ENCODE peak calls at places on chromosomes 12 and 14, in four cellular contexts. One of them, this sample, is unnamed.
A peak's percentile ranks its signal among the peaks of the same experiment; 100 is the strongest.

GRCh38 chr12:68623984-68624383 is 13.3 kb downstream of the RAP1B start:
- DNase-seq in lower lobe of right lung: no peak
- DNase-seq in AG04450: no peak
- DNase-seq in right lobe of liver: no peak
- DNase-seq in this sample: no peak

GRCh38 chr12:122861586-122861970 is 26.3 kb downstream of the HIP1R start:
- DNase-seq in lower lobe of right lung: no peak
- DNase-seq in AG04450: no peak
- DNase-seq in right lobe of liver: no peak
- DNase-seq in this sample: no peak

GRCh38 chr14:29838752-29839151 is 88.9 kb downstream of the PRKD1 start:
- DNase-seq in lower lobe of right lung: no peak
- DNase-seq in AG04450: no peak
- DNase-seq in right lobe of liver: no peak
- DNase-seq in this sample: no peak

GRCh38 chr14:77543637-77544334 is 45.2 kb upstream of the ISM2 start:
- DNase-seq in lower lobe of right lung: no peak
- DNase-seq in AG04450: no peak
- DNase-seq in right lobe of liver: no peak
- DNase-seq in this sample: no peak

GRCh38 chr12:57737467-57738141 is 938 bp downstream of the AGAP2 start:
- DNase-seq in lower lobe of right lung: no peak
- DNase-seq in AG04450: no peak
- DNase-seq in right lobe of liver: no peak
- DNase-seq in this sample: no peak

GRCh38 chr12:51070004-51070403 is 13.4 kb downstream of the CSRNP2 start:
- DNase-seq in lower lobe of right lung: no peak
- DNase-seq in AG04450: no peak
- DNase-seq in right lobe of liver: no peak
- DNase-seq in this sample: no peak

GRCh38 chr14:53151523-53151866 is 1.6 kb downstream of the DDHD1 start:
- DNase-seq in lower lobe of right lung: no peak
- DNase-seq in AG04450: no peak
- DNase-seq in right lobe of liver: peak; percentile 24
- DNase-seq in this sample: no peak

GRCh38 chr12:88424791-88425730 is 155.2 kb downstream of the KITLG start:
- DNase-seq in lower lobe of right lung: no peak
- DNase-seq in AG04450: no peak
- DNase-seq in right lobe of liver: no peak
- DNase-seq in this sample: no peak

GRCh38 chr12:103909811-103910210 is 20.4 kb upstream of the HSP90B1 start:
- DNase-seq in lower lobe of right lung: no peak
- DNase-seq in AG04450: no peak
- DNase-seq in right lobe of liver: no peak
- DNase-seq in this sample: no peak

GRCh38 chr12:115709410-115710065 is 568.0 kb downstream of the MED13L start:
- DNase-seq in lower lobe of right lung: no peak
- DNase-seq in AG04450: no peak
- DNase-seq in right lobe of liver: no peak
- DNase-seq in this sample: no peak

DNA sequence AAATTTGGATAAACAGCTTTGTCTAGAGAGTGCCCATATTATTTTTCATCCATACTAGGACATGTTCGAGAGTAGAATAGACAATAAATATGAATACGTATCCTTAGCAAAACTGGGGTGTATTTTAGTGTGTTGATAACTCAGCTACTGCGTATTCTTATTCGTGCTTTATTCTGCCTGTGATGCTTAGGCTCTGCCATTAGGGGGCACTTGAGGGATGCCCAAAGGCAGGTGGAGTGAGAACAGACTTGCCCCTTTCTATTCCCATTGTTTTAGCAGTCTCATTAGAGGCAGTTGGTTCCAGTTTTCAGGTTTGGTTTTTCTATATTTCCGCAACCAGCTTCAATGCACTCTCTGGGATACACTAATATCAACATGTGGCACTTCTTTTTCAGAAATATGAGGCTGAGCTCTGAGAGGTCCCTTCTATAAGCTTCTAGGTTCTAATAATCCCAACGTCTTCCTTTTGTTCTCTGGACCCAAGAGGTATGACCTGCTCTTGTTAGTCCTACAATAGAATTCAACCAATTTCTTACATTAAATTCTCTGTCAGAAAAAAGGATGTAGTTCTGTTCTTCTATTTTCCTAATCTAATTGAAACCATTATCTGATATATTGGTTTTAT is 985.7 kb upstream of the FBXO33 start:
- DNase-seq in lower lobe of right lung: no peak
- DNase-seq in AG04450: no peak
- DNase-seq in right lobe of liver: no peak
- DNase-seq in this sample: peak; percentile 4
- TF ChIP-seq CTCF in lower lobe of right lung: peak; percentile 37
- TF ChIP-seq CTCF in AG04450: no peak
- TF ChIP-seq CTCF in right lobe of liver: peak; percentile 66
- TF ChIP-seq CTCF in this sample: peak; percentile 79

DNA sequence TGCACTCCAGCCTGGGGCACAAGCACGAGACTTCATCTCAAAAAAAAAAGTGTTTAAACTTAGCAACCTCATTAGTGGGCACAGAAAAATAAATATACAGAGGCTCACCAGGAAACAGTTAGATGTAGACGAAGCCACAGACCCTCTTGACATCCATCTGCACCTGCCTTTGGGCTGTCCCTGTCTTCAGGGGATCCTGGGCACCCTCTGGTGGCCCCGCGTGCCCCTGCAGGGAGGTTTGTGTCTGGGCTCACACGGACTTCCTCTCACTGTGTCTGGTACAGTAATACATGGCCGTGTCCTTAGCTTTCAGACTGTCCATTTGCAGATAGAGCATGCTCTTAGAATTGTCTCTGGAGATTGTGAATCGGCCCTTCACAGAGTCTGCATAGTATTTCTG is 916.5 kb downstream of the TMEM121 start:
- DNase-seq in lower lobe of right lung: no peak
- DNase-seq in AG04450: no peak
- DNase-seq in right lobe of liver: no peak
- DNase-seq in this sample: no peak
- TF ChIP-seq CTCF in lower lobe of right lung: peak; percentile 25
- TF ChIP-seq CTCF in AG04450: no peak
- TF ChIP-seq CTCF in right lobe of liver: no peak
- TF ChIP-seq CTCF in this sample: no peak

GRCh38 chr12:127360580-127360979 is 906.4 kb upstream of the TMEM132C start:
- DNase-seq in lower lobe of right lung: no peak
- DNase-seq in AG04450: no peak
- DNase-seq in right lobe of liver: no peak
- DNase-seq in this sample: no peak

GRCh38 chr12:127351481-127352010 is 915.4 kb upstream of the TMEM132C start:
- DNase-seq in lower lobe of right lung: no peak
- DNase-seq in AG04450: no peak
- DNase-seq in right lobe of liver: no peak
- DNase-seq in this sample: no peak

DNA sequence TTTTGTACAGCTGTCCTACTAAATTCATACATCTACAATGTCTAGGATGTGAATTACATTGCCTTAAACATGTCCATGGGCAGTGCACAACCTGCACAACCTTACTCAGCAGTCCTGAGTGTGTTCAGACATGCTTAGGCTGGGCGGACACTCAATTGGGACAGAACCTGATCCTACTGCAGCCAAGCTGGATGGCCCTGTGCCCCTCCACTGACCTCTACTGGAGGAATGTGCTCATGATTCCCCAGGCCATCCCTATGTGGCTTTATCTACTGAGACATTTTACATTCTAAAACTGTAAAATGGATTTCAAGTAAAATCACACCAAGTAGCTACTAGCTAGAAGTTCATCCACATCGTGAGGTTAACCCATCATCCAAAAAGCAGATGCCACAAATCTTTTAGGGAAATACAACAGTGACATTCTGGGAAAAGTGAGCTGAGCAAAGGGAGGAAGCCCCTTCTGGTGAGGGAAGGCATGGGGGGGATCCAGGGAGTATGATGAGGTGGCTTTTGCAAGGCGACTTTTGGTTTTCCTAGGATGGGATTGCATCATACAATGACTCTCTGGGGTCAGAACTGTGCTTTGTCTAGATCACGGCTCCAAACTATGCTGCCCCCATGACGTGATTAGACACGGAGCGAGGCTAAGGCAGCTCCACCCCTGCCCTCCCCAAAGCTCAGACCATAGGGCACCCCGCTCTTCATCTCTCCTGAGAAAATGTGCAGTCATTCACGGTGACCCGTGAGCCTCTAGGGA is 911.7 kb upstream of the TMEM132C start:
- DNase-seq in lower lobe of right lung: no peak
- DNase-seq in AG04450: no peak
- DNase-seq in right lobe of liver: no peak
- DNase-seq in this sample: no peak
- TF ChIP-seq CTCF in lower lobe of right lung: peak; percentile 10
- TF ChIP-seq CTCF in AG04450: peak; percentile 54
- TF ChIP-seq CTCF in right lobe of liver: peak; percentile 54
- TF ChIP-seq CTCF in this sample: no peak

GRCh38 chr14:88559852-88560251 is 3.0 kb upstream of the ZC3H14 start:
- DNase-seq in lower lobe of right lung: no peak
- DNase-seq in AG04450: peak; percentile 38
- DNase-seq in right lobe of liver: no peak
- DNase-seq in this sample: no peak

GRCh38 chr14:88563845-88564244 is 1.0 kb downstream of the ZC3H14 start:
- DNase-seq in lower lobe of right lung: no peak
- DNase-seq in AG04450: no peak
- DNase-seq in right lobe of liver: no peak
- DNase-seq in this sample: no peak

GRCh38 chr14:88562532-88562830 is 356 bp upstream of the ZC3H14 start:
- DNase-seq in lower lobe of right lung: no peak
- DNase-seq in AG04450: no peak
- DNase-seq in right lobe of liver: no peak
- DNase-seq in this sample: no peak

GRCh38 chr14:88565427-88565826 is 2.6 kb downstream of the ZC3H14 start:
- DNase-seq in lower lobe of right lung: no peak
- DNase-seq in AG04450: no peak
- DNase-seq in right lobe of liver: no peak
- DNase-seq in this sample: no peak

GRCh38 chr14:88562831-88563686 is at the start of gene ZC3H14:
- DNase-seq in lower lobe of right lung: peak; percentile 87
- DNase-seq in AG04450: peak; percentile 52
- DNase-seq in right lobe of liver: peak; percentile 89
- DNase-seq in this sample: peak; percentile 95
- TF ChIP-seq CTCF in lower lobe of right lung: no peak
- TF ChIP-seq CTCF in AG04450: no peak
- TF ChIP-seq CTCF in right lobe of liver: no peak
- TF ChIP-seq CTCF in this sample: peak; percentile 59

GRCh38 chr14:22112004-22112403 is 438.4 kb upstream of the OR4E1 start:
- DNase-seq in lower lobe of right lung: no peak
- DNase-seq in AG04450: no peak
- DNase-seq in right lobe of liver: no peak
- DNase-seq in this sample: peak; percentile 43
- TF ChIP-seq CTCF in lower lobe of right lung: peak; percentile 27
- TF ChIP-seq CTCF in AG04450: peak; percentile 58
- TF ChIP-seq CTCF in right lobe of liver: peak; percentile 42
- TF ChIP-seq CTCF in this sample: peak; percentile 65

DNA sequence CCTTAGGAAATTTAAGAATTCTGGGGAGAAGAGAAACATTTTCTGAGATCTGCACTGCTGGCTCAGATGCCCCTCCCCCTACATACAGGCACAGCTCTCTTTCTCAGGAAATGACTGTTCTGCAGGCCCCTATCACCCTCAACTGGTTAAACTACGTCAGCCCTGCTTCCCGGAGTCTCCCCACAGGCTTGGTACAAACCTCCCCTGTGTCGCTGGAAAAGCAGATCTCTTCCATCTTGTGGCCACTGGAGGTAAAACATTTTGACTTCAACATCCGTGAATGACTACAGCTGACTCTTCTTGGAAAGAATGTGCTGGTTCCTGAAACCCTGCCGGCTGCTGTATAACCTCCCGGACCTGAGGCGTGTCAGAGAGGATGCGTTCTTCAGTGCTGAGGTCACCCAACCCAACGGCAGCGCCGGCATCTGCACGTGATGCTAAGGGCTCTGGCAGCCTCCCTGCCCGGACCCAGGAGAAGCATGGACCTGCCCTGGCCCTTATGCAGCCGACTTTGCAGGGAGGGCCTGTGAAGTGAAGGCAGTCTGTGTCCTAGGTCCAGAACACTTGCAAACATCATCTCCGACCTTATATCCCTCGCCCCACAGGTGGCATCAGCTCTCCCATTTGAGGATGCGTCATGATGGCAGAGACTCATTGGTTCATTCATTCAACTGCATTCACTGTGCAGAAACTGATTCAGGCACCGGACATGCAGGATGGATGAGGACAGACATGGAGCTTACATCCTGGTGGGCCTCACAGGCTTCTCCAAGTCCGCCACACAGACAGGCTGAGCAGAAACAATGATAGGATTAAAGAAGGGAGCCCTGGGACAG is 129.2 kb downstream of the GCH1 start:
- DNase-seq in lower lobe of right lung: peak; percentile 82
- DNase-seq in AG04450: peak; percentile 99
- DNase-seq in right lobe of liver: peak; percentile 71
- DNase-seq in this sample: peak; percentile 84
- TF ChIP-seq CTCF in lower lobe of right lung: peak; percentile 57
- TF ChIP-seq CTCF in AG04450: peak; percentile 75
- TF ChIP-seq CTCF in right lobe of liver: peak; percentile 46
- TF ChIP-seq CTCF in this sample: peak; percentile 46